ENCODE peak calls at places on chromosome 15, in six cellular contexts. One of them, this sample, is unnamed.

GRCh38 chr15:39781147-39781966 is 1.3 kb downstream of the FSIP1 start:
- DNase-seq in hepatocyte: no peak
- DNase-seq in cardiac fibroblast: no peak
- DNase-seq in cardiac muscle cell: no peak
- DNase-seq in IMR-90: no peak
- DNase-seq in heart right ventricle: no peak
- DNase-seq in this sample: no peak

GRCh38 chr15:56468271-56468912 is 3.5 kb upstream of the MNS1 start:
- DNase-seq in hepatocyte: no peak
- DNase-seq in cardiac fibroblast: peak
- DNase-seq in cardiac muscle cell: no peak
- DNase-seq in IMR-90: peak
- DNase-seq in heart right ventricle: no peak
- DNase-seq in this sample: peak

GRCh38 chr15:47742334-47742733 is 25.0 kb downstream of the SEMA6D start:
- DNase-seq in hepatocyte: no peak
- DNase-seq in cardiac fibroblast: no peak
- DNase-seq in cardiac muscle cell: peak
- DNase-seq in IMR-90: no peak
- DNase-seq in heart right ventricle: peak
- DNase-seq in this sample: no peak

GRCh38 chr15:74336061-74337005 is 31.1 kb downstream of the CYP11A1 start:
- DNase-seq in hepatocyte: no peak
- DNase-seq in cardiac fibroblast: peak
- DNase-seq in cardiac muscle cell: no peak
- DNase-seq in IMR-90: peak
- DNase-seq in heart right ventricle: no peak
- DNase-seq in this sample: no peak

GRCh38 chr15:79675982-79676381 is 220.8 kb downstream of the MTHFS start:
- DNase-seq in hepatocyte: no peak
- DNase-seq in cardiac fibroblast: peak
- DNase-seq in cardiac muscle cell: no peak
- DNase-seq in IMR-90: no peak
- DNase-seq in heart right ventricle: no peak
- DNase-seq in this sample: peak

GRCh38 chr15:94023520-94023919 is 207.8 kb upstream of the MCTP2 start:
- DNase-seq in hepatocyte: no peak
- DNase-seq in cardiac fibroblast: no peak
- DNase-seq in cardiac muscle cell: no peak
- DNase-seq in IMR-90: no peak
- DNase-seq in heart right ventricle: no peak
- DNase-seq in this sample: peak

GRCh38 chr15:62138124-62138523 is 27.0 kb downstream of the C2CD4B start:
- DNase-seq in hepatocyte: no peak
- DNase-seq in cardiac fibroblast: peak
- DNase-seq in cardiac muscle cell: no peak
- DNase-seq in IMR-90: peak
- DNase-seq in heart right ventricle: no peak
- DNase-seq in this sample: peak

GRCh38 chr15:36798366-36798765 is 218.9 kb downstream of the CDIN1 start:
- DNase-seq in hepatocyte: no peak
- DNase-seq in cardiac fibroblast: peak
- DNase-seq in cardiac muscle cell: no peak
- DNase-seq in IMR-90: peak
- DNase-seq in heart right ventricle: no peak
- DNase-seq in this sample: peak

GRCh38 chr15:41017051-41017735 is 63.9 kb downstream of the CHAC1 start:
- DNase-seq in hepatocyte: no peak
- DNase-seq in cardiac fibroblast: no peak
- DNase-seq in cardiac muscle cell: no peak
- DNase-seq in IMR-90: peak
- DNase-seq in heart right ventricle: no peak
- DNase-seq in this sample: peak

GRCh38 chr15:49742381-49742780 is 121.5 kb downstream of the DTWD1 start:
- DNase-seq in hepatocyte: no peak
- DNase-seq in cardiac fibroblast: no peak
- DNase-seq in cardiac muscle cell: no peak
- DNase-seq in IMR-90: no peak
- DNase-seq in heart right ventricle: no peak
- DNase-seq in this sample: no peak

GRCh38 chr15:73765778-73766177 is 12.6 kb upstream of the INSYN1 start:
- DNase-seq in hepatocyte: no peak
- DNase-seq in cardiac fibroblast: no peak
- DNase-seq in cardiac muscle cell: no peak
- DNase-seq in IMR-90: no peak
- DNase-seq in heart right ventricle: no peak
- DNase-seq in this sample: no peak

GRCh38 chr15:71242292-71242691 is 127.0 kb downstream of the THSD4 start:
- DNase-seq in hepatocyte: no peak
- DNase-seq in cardiac fibroblast: no peak
- DNase-seq in cardiac muscle cell: no peak
- DNase-seq in IMR-90: no peak
- DNase-seq in heart right ventricle: no peak
- DNase-seq in this sample: no peak

GRCh38 chr15:90889736-90890456 is 5.6 kb downstream of the FES start:
- DNase-seq in hepatocyte: no peak
- DNase-seq in cardiac fibroblast: no peak
- DNase-seq in cardiac muscle cell: no peak
- DNase-seq in IMR-90: no peak
- DNase-seq in heart right ventricle: no peak
- DNase-seq in this sample: no peak

GRCh38 chr15:53110999-53111398 is 320.9 kb upstream of the ONECUT1 start:
- DNase-seq in hepatocyte: no peak
- DNase-seq in cardiac fibroblast: no peak
- DNase-seq in cardiac muscle cell: peak
- DNase-seq in IMR-90: no peak
- DNase-seq in heart right ventricle: no peak
- DNase-seq in this sample: no peak

GRCh38 chr15:65416845-65417416 is 5.8 kb downstream of the IGDCC4 start:
- DNase-seq in hepatocyte: peak
- DNase-seq in cardiac fibroblast: no peak
- DNase-seq in cardiac muscle cell: no peak
- DNase-seq in IMR-90: peak
- DNase-seq in heart right ventricle: peak
- DNase-seq in this sample: peak

GRCh38 chr15:27744651-27745050 is 354.5 kb downstream of the OCA2 start:
- DNase-seq in hepatocyte: no peak
- DNase-seq in cardiac fibroblast: no peak
- DNase-seq in cardiac muscle cell: no peak
- DNase-seq in IMR-90: peak
- DNase-seq in heart right ventricle: no peak
- DNase-seq in this sample: no peak

GRCh38 chr15:92005154-92005553 is 151.6 kb downstream of the SLCO3A1 start:
- DNase-seq in hepatocyte: no peak
- DNase-seq in cardiac fibroblast: no peak
- DNase-seq in cardiac muscle cell: no peak
- DNase-seq in IMR-90: no peak
- DNase-seq in heart right ventricle: no peak
- DNase-seq in this sample: no peak

GRCh38 chr15:33808720-33809119 is 159.6 kb upstream of the CHRM5 start:
- DNase-seq in hepatocyte: no peak
- DNase-seq in cardiac fibroblast: no peak
- DNase-seq in cardiac muscle cell: no peak
- DNase-seq in IMR-90: no peak
- DNase-seq in heart right ventricle: no peak
- DNase-seq in this sample: peak

GRCh38 chr15:40796041-40796440 is 10.8 kb upstream of the ZFYVE19 start:
- DNase-seq in hepatocyte: no peak
- DNase-seq in cardiac fibroblast: no peak
- DNase-seq in cardiac muscle cell: no peak
- DNase-seq in IMR-90: no peak
- DNase-seq in heart right ventricle: no peak
- DNase-seq in this sample: no peak

GRCh38 chr15:37289109-37289765 is 188.9 kb upstream of the MEIS2 start:
- DNase-seq in hepatocyte: peak
- DNase-seq in cardiac fibroblast: peak
- DNase-seq in cardiac muscle cell: peak
- DNase-seq in IMR-90: peak
- DNase-seq in heart right ventricle: no peak
- DNase-seq in this sample: peak

GRCh38 chr15:80934761-80935221 is 54.8 kb downstream of the MESD start:
- DNase-seq in hepatocyte: peak
- DNase-seq in cardiac fibroblast: peak
- DNase-seq in cardiac muscle cell: peak
- DNase-seq in IMR-90: peak
- DNase-seq in heart right ventricle: peak
- DNase-seq in this sample: peak

GRCh38 chr15:89034305-89034704 is 54.0 kb upstream of the ABHD2 start:
- DNase-seq in hepatocyte: no peak
- DNase-seq in cardiac fibroblast: peak
- DNase-seq in cardiac muscle cell: no peak
- DNase-seq in IMR-90: peak
- DNase-seq in heart right ventricle: no peak
- DNase-seq in this sample: peak

GRCh38 chr15:91891788-91892187 is 38.3 kb downstream of the SLCO3A1 start:
- DNase-seq in hepatocyte: no peak
- DNase-seq in cardiac fibroblast: no peak
- DNase-seq in cardiac muscle cell: peak
- DNase-seq in IMR-90: no peak
- DNase-seq in heart right ventricle: peak
- DNase-seq in this sample: no peak

GRCh38 chr15:48592221-48592731 is 53.2 kb downstream of the FBN1 start:
- DNase-seq in hepatocyte: peak
- DNase-seq in cardiac fibroblast: peak
- DNase-seq in cardiac muscle cell: no peak
- DNase-seq in IMR-90: peak
- DNase-seq in heart right ventricle: no peak
- DNase-seq in this sample: peak

GRCh38 chr15:40115670-40116093 is 7.0 kb upstream of the BMF start:
- DNase-seq in hepatocyte: no peak
- DNase-seq in cardiac fibroblast: peak
- DNase-seq in cardiac muscle cell: no peak
- DNase-seq in IMR-90: no peak
- DNase-seq in heart right ventricle: no peak
- DNase-seq in this sample: peak

GRCh38 chr15:68430471-68431036 is 1.4 kb downstream of the ITGA11 start:
- DNase-seq in hepatocyte: no peak
- DNase-seq in cardiac fibroblast: no peak
- DNase-seq in cardiac muscle cell: no peak
- DNase-seq in IMR-90: no peak
- DNase-seq in heart right ventricle: no peak
- DNase-seq in this sample: no peak
- H3K4me3 ChIP-seq in hepatocyte: no peak
- H3K4me3 ChIP-seq in cardiac fibroblast: peak
- H3K4me3 ChIP-seq in cardiac muscle cell: no peak
- H3K4me3 ChIP-seq in IMR-90: peak
- H3K4me3 ChIP-seq in heart right ventricle: peak
- H3K4me3 ChIP-seq in this sample: peak

DNA sequence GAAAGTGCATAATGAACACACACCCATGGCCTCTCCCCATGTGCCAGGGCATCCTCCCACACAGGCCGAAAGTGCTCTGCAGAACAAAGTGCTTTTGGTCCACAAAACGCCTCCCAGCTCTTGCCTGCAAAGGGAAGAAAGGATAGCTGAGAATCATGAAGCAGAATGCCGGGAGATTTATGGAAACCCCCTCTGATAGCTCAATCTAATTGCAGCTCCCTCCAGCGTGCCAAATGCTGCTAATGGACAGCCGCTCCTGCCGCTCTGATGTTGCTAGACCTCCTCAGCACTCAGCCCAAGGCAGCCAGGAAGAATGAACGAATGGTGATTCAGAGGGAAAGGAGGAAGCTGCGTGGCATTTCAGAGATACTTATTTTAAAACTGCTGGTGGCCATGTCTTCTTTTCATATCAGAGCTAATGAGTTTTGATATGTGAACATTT is 145.3 kb downstream of the TJP1 start:
- DNase-seq in hepatocyte: no peak
- DNase-seq in cardiac fibroblast: peak
- DNase-seq in cardiac muscle cell: no peak
- DNase-seq in IMR-90: peak
- DNase-seq in heart right ventricle: no peak
- DNase-seq in this sample: no peak
- H3K4me3 ChIP-seq in hepatocyte: no peak
- H3K4me3 ChIP-seq in cardiac fibroblast: no peak
- H3K4me3 ChIP-seq in cardiac muscle cell: no peak
- H3K4me3 ChIP-seq in IMR-90: no peak
- H3K4me3 ChIP-seq in heart right ventricle: no peak
- H3K4me3 ChIP-seq in this sample: no peak

GRCh38 chr15:43492266-43492665 is 690 bp downstream of the TP53BP1 start:
- DNase-seq in hepatocyte: no peak
- DNase-seq in cardiac fibroblast: no peak
- DNase-seq in cardiac muscle cell: no peak
- DNase-seq in IMR-90: no peak
- DNase-seq in heart right ventricle: no peak
- DNase-seq in this sample: no peak
- H3K4me3 ChIP-seq in hepatocyte: peak
- H3K4me3 ChIP-seq in cardiac fibroblast: peak
- H3K4me3 ChIP-seq in cardiac muscle cell: peak
- H3K4me3 ChIP-seq in IMR-90: peak
- H3K4me3 ChIP-seq in heart right ventricle: peak
- H3K4me3 ChIP-seq in this sample: peak

DNA sequence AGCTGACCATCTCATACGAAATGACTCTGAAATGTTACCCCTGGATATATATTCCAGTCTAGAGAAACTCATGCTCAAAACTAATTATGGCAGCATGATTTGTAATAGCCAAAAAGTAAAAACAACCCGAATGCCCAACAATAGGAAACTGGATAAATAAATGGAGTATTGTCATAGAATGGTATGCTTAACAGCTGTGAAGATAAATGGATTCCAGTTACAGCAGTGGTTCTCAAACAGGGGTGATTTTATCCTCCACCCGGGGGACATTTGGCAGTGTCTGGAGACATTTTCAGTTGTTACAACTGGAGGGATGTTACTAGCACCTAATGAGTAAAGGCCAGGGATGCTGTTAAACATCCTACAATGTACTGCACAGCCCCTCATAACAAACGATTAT is 52.3 kb upstream of the PIAS1 start:
- DNase-seq in hepatocyte: no peak
- DNase-seq in cardiac fibroblast: no peak
- DNase-seq in cardiac muscle cell: no peak
- DNase-seq in IMR-90: no peak
- DNase-seq in heart right ventricle: no peak
- DNase-seq in this sample: no peak
- H3K4me3 ChIP-seq in hepatocyte: no peak
- H3K4me3 ChIP-seq in cardiac fibroblast: no peak
- H3K4me3 ChIP-seq in cardiac muscle cell: no peak
- H3K4me3 ChIP-seq in IMR-90: no peak
- H3K4me3 ChIP-seq in heart right ventricle: no peak
- H3K4me3 ChIP-seq in this sample: no peak

GRCh38 chr15:84955089-84955848 is 26.4 kb upstream of the PDE8A start:
- DNase-seq in hepatocyte: peak
- DNase-seq in cardiac fibroblast: peak
- DNase-seq in cardiac muscle cell: peak
- DNase-seq in IMR-90: peak
- DNase-seq in heart right ventricle: peak
- DNase-seq in this sample: peak
- H3K4me3 ChIP-seq in hepatocyte: no peak
- H3K4me3 ChIP-seq in cardiac fibroblast: peak
- H3K4me3 ChIP-seq in cardiac muscle cell: no peak
- H3K4me3 ChIP-seq in IMR-90: no peak
- H3K4me3 ChIP-seq in heart right ventricle: peak
- H3K4me3 ChIP-seq in this sample: peak

GRCh38 chr15:101488300-101489164 is 975 bp downstream of the PCSK6 start:
- DNase-seq in hepatocyte: peak
- DNase-seq in cardiac fibroblast: no peak
- DNase-seq in cardiac muscle cell: no peak
- DNase-seq in IMR-90: no peak
- DNase-seq in heart right ventricle: no peak
- DNase-seq in this sample: no peak
- H3K4me3 ChIP-seq in hepatocyte: no peak
- H3K4me3 ChIP-seq in cardiac fibroblast: no peak
- H3K4me3 ChIP-seq in cardiac muscle cell: peak
- H3K4me3 ChIP-seq in IMR-90: no peak
- H3K4me3 ChIP-seq in heart right ventricle: peak
- H3K4me3 ChIP-seq in this sample: no peak